ENCODE peak calls at places on chromosomes 12 and 14, in six cellular contexts. B is K562, I is HepG2, F is upper lobe of left lung, J is GM12878, E is A549. C is an unnamed sample.

GRCh38 chr14:54098536-54098935 is 141.9 kb upstream of the BMP4 start:
- ATAC-seq in B (no peak), I (no peak), J (no peak), F (no peak), E (no peak), C (no peak)

GRCh38 chr14:37122919-37123639 is 49.3 kb downstream of the SLC25A21 start:
- ATAC-seq in I (no peak), E (no peak), J (no peak), B (no peak), F (no peak), C (no peak)

GRCh38 chr14:63677891-63678379 is 36.3 kb upstream of the WDR89 start:
- ATAC-seq in B (no peak), F (no peak), I (no peak), E (peak; percentile 39), J (no peak), C (no peak)

GRCh38 chr12:92288533-92288932 is 142.9 kb upstream of the BTG1 start:
- ATAC-seq in E (no peak), J (no peak), I (no peak), B (no peak), F (no peak), C (peak; percentile 46)

GRCh38 chr12:926641-927040 is 22.9 kb downstream of the RAD52 start:
- ATAC-seq in J (no peak), F (no peak), E (no peak), B (no peak), I (no peak), C (no peak)

GRCh38 chr12:113005759-113006158 is 27.4 kb downstream of the OAS2 start:
- ATAC-seq in I (no peak), E (peak; percentile 32), F (no peak), B (peak; percentile 40), J (no peak), C (no peak)

GRCh38 chr12:29320295-29321090 is 60.5 kb downstream of the ERGIC2 start:
- ATAC-seq in F (no peak), B (no peak), I (no peak), J (no peak), E (peak; percentile 43), C (no peak)

GRCh38 chr14:49951946-49952345 is 59.1 kb downstream of the ARF6 start:
- ATAC-seq in F (peak; percentile 55), J (no peak), E (no peak), B (no peak), I (no peak), C (no peak)

GRCh38 chr12:40207551-40207950 is 17.2 kb upstream of the LRRK2 start:
- ATAC-seq in B (no peak), J (no peak), E (no peak), F (no peak), I (no peak), C (no peak)

GRCh38 chr12:52202361-52203078 is 10.7 kb upstream of the KRT80 start:
- ATAC-seq in J (peak; percentile 43), E (peak; percentile 18), B (no peak), F (peak; percentile 6), I (no peak), C (no peak)

GRCh38 chr12:57234233-57234570 is 4.7 kb downstream of the SHMT2 start:
- ATAC-seq in E (no peak), J (no peak), B (no peak), I (no peak), F (no peak), C (no peak)

GRCh38 chr12:47554046-47554653 is 151.7 kb downstream of the RPAP3 start:
- ATAC-seq in B (no peak), F (no peak), I (no peak), J (no peak), E (no peak), C (no peak)
- TF ChIP-seq EP300 in B (no peak), F (no peak), I (no peak), J (no peak), E (no peak), C (no peak)

GRCh38 chr14:105274600-105274999 is 26.2 kb downstream of the BRF1 start:
- ATAC-seq in J (no peak), I (no peak), F (peak; percentile 54), E (no peak), B (no peak), C (no peak)

GRCh38 chr14:105272623-105273022 is 24.3 kb downstream of the BTBD6 start:
- ATAC-seq in F (peak; percentile 52), I (no peak), E (no peak), B (no peak), J (no peak), C (no peak)

GRCh38 chr14:105271224-105271890 is 23.0 kb downstream of the BTBD6 start:
- ATAC-seq in J (no peak), E (peak; percentile 57), F (no peak), I (no peak), B (no peak), C (no peak)

GRCh38 chr14:105273062-105273461 is 24.7 kb downstream of the BTBD6 start:
- ATAC-seq in B (no peak), J (no peak), E (peak; percentile 17), I (no peak), F (peak; percentile 87), C (no peak)

GRCh38 chr14:105275267-105275946 is 25.4 kb downstream of the BRF1 start:
- ATAC-seq in I (no peak), B (no peak), F (no peak), J (no peak), E (no peak), C (peak; percentile 91)
- TF ChIP-seq EP300 in I (no peak), B (no peak), F (no peak), J (no peak), E (no peak), C (no peak)

GRCh38 chr14:25620515-25620914 is 570.6 kb upstream of the STXBP6 start:
- ATAC-seq in E (no peak), B (no peak), I (no peak), F (no peak), J (no peak), C (no peak)

DNA sequence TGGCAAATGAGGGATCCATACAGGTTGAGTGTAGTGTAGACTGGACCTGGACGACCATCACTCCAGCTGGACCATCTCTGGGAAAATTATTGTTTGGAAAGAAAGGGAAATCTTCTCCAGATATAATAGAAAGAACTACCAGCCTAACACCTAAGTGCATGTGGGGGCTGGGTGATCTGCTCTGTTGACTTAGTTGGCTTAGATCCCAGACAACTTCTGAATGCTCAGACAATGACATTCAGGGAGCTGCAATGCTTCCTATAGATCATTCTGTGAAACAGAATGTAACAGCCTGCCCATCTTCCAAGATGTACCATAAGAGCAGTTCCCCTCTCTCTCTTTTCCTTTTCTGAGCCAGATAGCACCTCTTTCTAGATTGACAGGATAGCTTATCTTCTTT is 572.8 kb upstream of the STXBP6 start:
- ATAC-seq in J (no peak), F (no peak), B (no peak), E (no peak), I (no peak), C (no peak)
- TF ChIP-seq EP300 in J (no peak), F (no peak), B (no peak), E (no peak), I (no peak), C (no peak)

GRCh38 chr14:31051023-31051422 is 24.8 kb upstream of the STRN3 start:
- ATAC-seq in E (no peak), I (peak; percentile 10), B (peak; percentile 9), F (no peak), J (no peak), C (no peak)
- TF ChIP-seq EP300 in E (no peak), I (no peak), B (no peak), F (no peak), J (no peak), C (no peak)

GRCh38 chr14:99181804-99182520 is 90.0 kb downstream of the BCL11B start:
- ATAC-seq in J (no peak), F (no peak), I (no peak), E (no peak), B (no peak), C (no peak)
- TF ChIP-seq EP300 in J (no peak), F (no peak), I (no peak), E (no peak), B (no peak), C (no peak)

GRCh38 chr12:104708891-104709290 is 249.2 kb downstream of the SLC41A2 start:
- ATAC-seq in J (no peak), I (no peak), F (no peak), B (no peak), E (no peak), C (no peak)
- TF ChIP-seq EP300 in J (no peak), I (no peak), F (no peak), B (no peak), E (no peak), C (no peak)

DNA sequence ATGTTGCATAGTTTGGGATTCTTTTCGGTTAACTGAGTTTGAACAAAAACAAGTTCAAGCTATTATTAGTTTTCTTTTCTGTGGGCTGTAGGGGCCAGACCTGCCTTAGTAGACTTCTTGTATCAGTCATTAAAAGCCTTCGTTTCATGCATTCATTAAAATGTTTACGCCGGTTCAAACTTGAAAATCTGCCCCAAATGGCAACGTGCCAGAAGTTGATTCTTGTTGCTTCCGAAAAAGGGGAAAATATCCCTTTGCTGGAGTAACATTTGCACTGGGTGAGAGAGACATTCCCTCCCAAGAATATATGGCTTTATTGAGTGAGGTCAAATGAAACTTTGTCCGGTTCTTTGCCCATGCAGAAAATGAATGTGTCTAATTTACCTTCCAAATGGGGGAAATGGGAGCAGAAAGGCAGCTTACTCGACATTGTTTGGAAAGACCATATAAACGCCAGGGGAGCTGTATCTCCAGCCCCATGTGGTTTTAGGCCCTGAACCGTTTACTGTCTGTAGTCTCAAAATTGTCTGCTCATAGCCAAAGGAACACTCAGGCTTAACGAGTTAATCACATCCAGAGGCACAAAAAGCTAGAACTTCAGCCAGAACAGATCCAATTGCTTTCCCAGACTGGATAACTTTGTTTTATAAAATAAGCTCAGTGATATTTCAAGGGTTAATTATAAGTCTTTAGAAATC is 3.0 kb upstream of the EMP1 start:
- ATAC-seq in J (no peak), F (no peak), I (no peak), E (no peak), B (no peak), C (no peak)
- TF ChIP-seq EP300 in J (no peak), F (no peak), I (no peak), E (no peak), B (no peak), C (no peak)

DNA sequence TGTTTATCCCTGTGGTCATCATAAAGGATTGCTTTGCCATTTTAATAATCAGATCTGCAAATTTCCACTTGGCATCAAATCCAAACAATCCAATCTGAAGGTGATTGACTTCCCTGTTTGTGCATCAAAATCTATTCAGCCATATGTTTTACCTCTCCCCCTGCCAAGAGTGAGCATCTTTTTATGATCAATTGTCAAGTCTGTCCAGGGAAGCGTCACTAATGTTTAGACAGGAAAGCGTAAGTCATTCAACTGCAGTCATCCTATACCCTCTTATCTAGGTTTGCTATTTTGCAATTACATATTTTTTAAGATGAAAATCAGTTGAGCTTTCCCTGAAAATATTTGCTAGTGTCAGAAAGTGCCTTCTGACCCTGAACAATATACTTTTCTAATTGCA is 1224.1 kb upstream of the SEL1L start:
- ATAC-seq in B (no peak), F (no peak), J (no peak), I (no peak), E (no peak), C (no peak)
- TF ChIP-seq EP300 in B (no peak), F (no peak), J (no peak), I (no peak), E (no peak), C (no peak)

DNA sequence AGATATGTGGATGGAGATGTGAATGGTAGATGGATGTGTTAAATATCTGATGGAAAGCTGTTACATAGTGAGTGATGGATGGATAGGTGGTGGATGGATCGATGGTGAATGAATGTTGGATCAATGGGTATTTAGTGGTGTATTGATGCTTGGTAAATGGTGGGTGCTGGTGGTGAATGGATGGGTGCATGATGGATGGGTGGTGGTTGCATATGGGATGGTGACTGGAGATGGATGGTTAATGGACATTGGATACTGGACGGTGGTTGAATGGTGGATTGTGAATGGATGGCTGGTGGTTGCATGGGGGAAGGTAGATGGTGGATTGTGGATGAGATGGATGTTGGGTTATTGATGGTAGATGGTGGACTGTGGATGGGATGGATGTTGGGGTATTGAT is 2.1 kb upstream of the LBHD2 start:
- ATAC-seq in B (no peak), E (no peak), I (no peak), J (no peak), F (no peak), C (no peak)
- TF ChIP-seq EP300 in B (no peak), E (no peak), I (no peak), J (no peak), F (no peak), C (no peak)

C was measured in gastroesophageal sphincter.